ENCODE peak calls at places on chromosomes 12 and 14, in seven cellular contexts. Q is left ventricle myocardium inferior, H is heart right ventricle, T is esophagus squamous epithelium, O is PC-9, W is endodermal cell, S is IMR-90. E is an unnamed sample.
A peak's percentile ranks its signal among the peaks of the same experiment; 100 is the strongest.

GRCh38 chr12:27213304-27213703 is 30.8 kb upstream of the STK38L start:
- DNase-seq in W (no peak), S (no peak), T (no peak), O (no peak), Q (no peak), H (no peak), E (no peak)

GRCh38 chr12:118436986-118437385 is 60.6 kb downstream of the SUDS3 start:
- DNase-seq in W (peak; percentile 13), O (no peak), H (no peak), S (peak; percentile 30), T (no peak), Q (no peak), E (no peak)

GRCh38 chr12:57213763-57214397 is 2.7 kb upstream of the NXPH4 start:
- DNase-seq in O (peak; percentile 81), T (no peak), S (no peak), H (no peak), Q (no peak), W (no peak), E (peak; percentile 78)

GRCh38 chr14:61887628-61888027 is 125.4 kb downstream of the SNAPC1 start:
- DNase-seq in S (no peak), T (no peak), Q (no peak), O (no peak), W (no peak), H (no peak), E (no peak)

GRCh38 chr12:41795910-41796309 is 348.8 kb downstream of the GXYLT1 start:
- DNase-seq in H (no peak), W (peak; percentile 89), O (no peak), S (no peak), T (no peak), Q (no peak), E (no peak)

GRCh38 chr12:106205208-106206069 is 42.4 kb downstream of the CKAP4 start:
- DNase-seq in S (no peak), Q (peak; percentile 68), O (peak; percentile 47), W (peak; percentile 67), H (peak; percentile 70), T (no peak), E (peak; percentile 30)

GRCh38 chr12:117590999-117591398 is 229.6 kb upstream of the NOS1 start:
- DNase-seq in H (no peak), W (no peak), T (no peak), S (no peak), O (no peak), Q (no peak), E (no peak)

GRCh38 chr14:24298892-24299254 is 707 bp downstream of the DHRS1 start:
- DNase-seq in H (no peak), W (peak; percentile 63), O (peak; percentile 73), T (no peak), Q (no peak), S (peak; percentile 77), E (peak; percentile 90)

GRCh38 chr12:1077036-1077803 is 86.2 kb downstream of the ERC1 start:
- DNase-seq in T (no peak), W (no peak), S (no peak), Q (no peak), O (no peak), H (no peak), E (no peak)

GRCh38 chr12:23098110-23099049 is 473.4 kb downstream of the ETNK1 start:
- DNase-seq in H (no peak), W (no peak), O (no peak), Q (no peak), S (no peak), T (no peak), E (no peak)

GRCh38 chr12:59007620-59008019 is 87.3 kb upstream of the LRIG3 start:
- DNase-seq in H (no peak), W (no peak), T (no peak), Q (no peak), S (peak; percentile 48), O (no peak), E (peak; percentile 6)

GRCh38 chr14:78291958-78292357 is 121.8 kb downstream of the NRXN3 start:
- DNase-seq in Q (no peak), T (no peak), H (no peak), W (no peak), O (no peak), S (no peak), E (no peak)

GRCh38 chr14:106174206-106174605 is 647.8 kb downstream of the TMEM121 start:
- DNase-seq in H (no peak), S (no peak), O (no peak), Q (no peak), T (no peak), W (no peak), E (no peak)

GRCh38 chr12:131682511-131682895 is 28.4 kb upstream of the SFSWAP start:
- DNase-seq in H (no peak), T (no peak), W (no peak), S (no peak), Q (no peak), O (no peak), E (no peak)

GRCh38 chr12:52356031-52356761 is 11.1 kb downstream of the KRT85 start:
- DNase-seq in O (no peak), Q (no peak), T (no peak), W (peak; percentile 32), S (no peak), H (no peak), E (no peak)

GRCh38 chr12:66438601-66439000 is 136.3 kb downstream of the HELB start:
- DNase-seq in W (no peak), H (no peak), T (no peak), S (peak; percentile 18), Q (no peak), O (peak; percentile 38), E (no peak)

GRCh38 chr14:99943620-99944019 is 121.6 kb upstream of the EVL start:
- DNase-seq in W (no peak), T (no peak), S (no peak), H (no peak), Q (no peak), O (no peak), E (no peak)

GRCh38 chr12:103930787-103931536 is 752 bp downstream of the HSP90B1 start:
- DNase-seq in Q (peak; percentile 34), H (peak; percentile 38), O (no peak), T (no peak), W (no peak), S (peak; percentile 30), E (no peak)

GRCh38 chr12:110355080-110355479 is 48.4 kb downstream of the ANAPC7 start:
- DNase-seq in T (no peak), H (no peak), S (no peak), W (peak; percentile 87), O (no peak), Q (no peak), E (peak; percentile 23)

GRCh38 chr12:12788675-12789368 is 3.4 kb downstream of the APOLD1 start:
- DNase-seq in W (peak; percentile 87), S (peak; percentile 82), T (peak; percentile 15), Q (no peak), H (no peak), O (peak; percentile 78), E (peak; percentile 62)

GRCh38 chr12:68557011-68557715 is 53.5 kb upstream of the RAP1B start:
- DNase-seq in H (no peak), S (peak; percentile 93), T (no peak), Q (no peak), O (no peak), W (no peak), E (peak; percentile 81)

GRCh38 chr12:94802796-94803195 is 152.4 kb upstream of the TMCC3 start:
- DNase-seq in Q (no peak), T (no peak), W (no peak), H (no peak), O (no peak), S (no peak), E (no peak)

GRCh38 chr14:75452900-75453816 is 25.3 kb downstream of the JDP2 start:
- DNase-seq in Q (peak; percentile 64), H (peak; percentile 71), W (peak; percentile 94), S (peak; percentile 89), T (no peak), O (peak; percentile 100), E (peak; percentile 87)

GRCh38 chr12:2295941-2296461 is 243.2 kb downstream of the CACNA1C start:
- DNase-seq in H (no peak), S (peak; percentile 89), T (no peak), O (no peak), W (peak; percentile 55), Q (no peak), E (no peak)

GRCh38 chr12:2294651-2295475 is 242.1 kb downstream of the CACNA1C start:
- DNase-seq in O (no peak), W (peak; percentile 59), Q (no peak), H (no peak), T (no peak), S (peak; percentile 69), E (no peak)

GRCh38 chr12:2298556-2299195 is 245.9 kb downstream of the CACNA1C start:
- DNase-seq in O (no peak), S (no peak), H (no peak), Q (no peak), T (no peak), W (peak; percentile 49), E (no peak)

GRCh38 chr12:2297658-2298057 is 244.9 kb downstream of the CACNA1C start:
- DNase-seq in H (no peak), W (no peak), Q (no peak), S (no peak), T (no peak), O (no peak), E (no peak)

GRCh38 chr12:2297004-2297403 is 244.2 kb downstream of the CACNA1C start:
- DNase-seq in W (peak; percentile 51), O (no peak), H (no peak), T (no peak), Q (no peak), S (no peak), E (no peak)
- H3K4me1 ChIP-seq in W (no peaks in the 10 kb centered on the region), O (no peaks in the 10 kb centered on the region), H (peaks cover 97% of the 10 kb centered on the region), T (no peaks in the 10 kb centered on the region), Q (peaks cover 98% of the 10 kb centered on the region), S (peaks cover 37% of the 10 kb centered on the region), E (no peaks in the 10 kb centered on the region)

DNA sequence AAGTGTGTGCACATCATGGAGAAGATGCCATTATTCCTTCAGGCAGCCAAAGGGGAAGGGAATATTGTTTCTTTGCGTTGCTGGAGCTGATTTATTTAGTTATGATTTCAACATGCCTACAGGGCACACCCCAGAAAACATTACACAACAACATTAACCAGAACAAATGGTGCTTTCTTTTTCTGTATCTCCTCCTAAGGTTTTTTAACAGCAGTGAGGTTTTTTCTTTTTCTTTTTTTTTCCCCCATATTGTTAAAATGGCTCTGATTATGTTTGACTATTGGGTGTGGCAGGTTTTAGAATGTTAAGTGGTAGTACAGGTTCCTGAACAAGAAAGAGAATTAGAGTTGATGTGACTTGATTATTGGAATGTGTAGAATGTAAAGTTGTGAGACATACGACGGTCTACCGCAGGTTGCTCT is 144.8 kb downstream of the RAD51B start:
- DNase-seq in S (peak; percentile 40), Q (no peak), T (no peak), H (no peak), W (no peak), O (peak; percentile 95), E (peak; percentile 90)
- H3K27ac ChIP-seq in S (peak overlapping the region; percentile 41), Q (peak overlapping the region; percentile 12), T (peak overlapping the region; percentile 85), H (no peak overlapping the region), W (no peak overlapping the region), O (peak overlapping the region; percentile 77), E (peak overlapping the region; percentile 16)

GRCh38 chr14:105013150-105013787 is 7.6 kb downstream of the CDCA4 start:
- DNase-seq in W (no peak), S (peak; percentile 10), H (peak; percentile 50), O (no peak), Q (peak; percentile 41), T (no peak), E (no peak)
- TF ChIP-seq CTCF in W (no peak), S (no peak), H (no peak), O (no peak), Q (peak; percentile 40), T (no peak), E (no peak)

DNA sequence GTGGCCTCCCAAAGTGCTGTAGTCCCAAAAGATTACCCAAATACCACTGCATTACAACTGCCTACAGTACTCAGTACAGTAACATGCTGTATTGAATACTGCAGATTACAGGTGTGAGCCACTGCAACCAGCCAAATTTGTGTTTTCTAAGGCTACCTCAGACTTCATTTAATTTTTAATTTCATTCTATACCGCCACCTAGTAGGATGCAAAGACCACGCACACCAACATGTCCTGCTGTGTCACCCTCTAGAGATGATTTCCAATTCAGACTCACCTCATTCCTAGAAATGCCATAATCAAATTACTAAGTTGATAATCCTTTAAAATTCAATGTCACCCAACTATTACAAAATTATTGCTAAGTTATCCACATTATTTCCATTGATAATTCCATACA is 15.1 kb downstream of the DICER1 start:
- DNase-seq in O (no peak), W (no peak), T (no peak), Q (no peak), H (no peak), S (no peak), E (no peak)
- H3K4me1 ChIP-seq in O (no peaks in the 10 kb centered on the region), W (peaks cover 6% of the 10 kb centered on the region), T (peaks cover 24% of the 10 kb centered on the region), Q (peaks cover 78% of the 10 kb centered on the region), H (peaks cover 89% of the 10 kb centered on the region), S (peaks cover 2% of the 10 kb centered on the region), E (peaks cover 22% of the 10 kb centered on the region)